ENCODE peak calls at places on chromosomes 12 and 14, in nine cellular contexts. O, J, I, X, Q, Y, L, S and B are unnamed samples.

GRCh38 chr14:103227076-103227475 is 103.8 kb downstream of the TNFAIP2 start:
- DNase-seq in O (no peak), J (no peak), I (no peak), X (no peak), Q (no peak), Y (no peak), L (no peak), S (no peak), B (no peak)

GRCh38 chr14:70785556-70785955 is 23.8 kb downstream of the MAP3K9 start:
- DNase-seq in O (no peak), J (no peak), I (no peak), X (no peak), Q (no peak), Y (no peak), L (no peak), S (no peak), B (no peak)

GRCh38 chr14:103072595-103073366 is 11.2 kb upstream of the LBHD2 start:
- DNase-seq in O (no peak), J (peak; percentile 53), I (no peak), X (no peak), Q (no peak), Y (no peak), L (no peak), S (no peak), B (no peak)

GRCh38 chr14:39107624-39108023 is 4.6 kb upstream of the SEC23A start:
- DNase-seq in O (no peak), J (no peak), I (no peak), X (no peak), Q (no peak), Y (peak; percentile 21), L (peak; percentile 55), S (no peak), B (peak; percentile 59)

GRCh38 chr14:58796201-58796600 is 158.4 kb downstream of the DACT1 start:
- DNase-seq in O (no peak), J (no peak), I (no peak), X (no peak), Q (no peak), Y (no peak), L (no peak), S (no peak), B (no peak)

GRCh38 chr12:26274441-26275312 is 79.3 kb downstream of the SSPN start:
- DNase-seq in O (peak; percentile 85), J (peak; percentile 79), I (peak; percentile 74), X (peak; percentile 86), Q (peak; percentile 93), Y (peak; percentile 30), L (peak; percentile 100), S (peak; percentile 69), B (peak; percentile 100)

GRCh38 chr12:80045594-80045993 is 53.7 kb upstream of the OTOGL start:
- DNase-seq in O (no peak), J (no peak), I (no peak), X (no peak), Q (no peak), Y (no peak), L (peak; percentile 85), S (no peak), B (no peak)

GRCh38 chr12:10098762-10099161 is at the start of gene CLEC1A:
- DNase-seq in O (no peak), J (no peak), I (no peak), X (peak; percentile 28), Q (no peak), Y (no peak), L (no peak), S (no peak), B (no peak)

GRCh38 chr12:68619541-68619940 is 8.8 kb downstream of the RAP1B start:
- DNase-seq in O (no peak), J (no peak), I (no peak), X (no peak), Q (no peak), Y (no peak), L (no peak), S (no peak), B (no peak)

GRCh38 chr12:22900401-22900800 is 275.4 kb downstream of the ETNK1 start:
- DNase-seq in O (no peak), J (no peak), I (no peak), X (no peak), Q (no peak), Y (no peak), L (no peak), S (no peak), B (no peak)

GRCh38 chr14:34036319-34036761 is 85.5 kb upstream of the EGLN3 start:
- DNase-seq in O (no peak), J (no peak), I (no peak), X (no peak), Q (no peak), Y (no peak), L (no peak), S (no peak), B (no peak)

GRCh38 chr12:5171701-5172100 is 128.0 kb downstream of the KCNA5 start:
- DNase-seq in O (peak; percentile 34), J (no peak), I (no peak), X (no peak), Q (no peak), Y (no peak), L (peak; percentile 77), S (no peak), B (peak; percentile 31)

DNA sequence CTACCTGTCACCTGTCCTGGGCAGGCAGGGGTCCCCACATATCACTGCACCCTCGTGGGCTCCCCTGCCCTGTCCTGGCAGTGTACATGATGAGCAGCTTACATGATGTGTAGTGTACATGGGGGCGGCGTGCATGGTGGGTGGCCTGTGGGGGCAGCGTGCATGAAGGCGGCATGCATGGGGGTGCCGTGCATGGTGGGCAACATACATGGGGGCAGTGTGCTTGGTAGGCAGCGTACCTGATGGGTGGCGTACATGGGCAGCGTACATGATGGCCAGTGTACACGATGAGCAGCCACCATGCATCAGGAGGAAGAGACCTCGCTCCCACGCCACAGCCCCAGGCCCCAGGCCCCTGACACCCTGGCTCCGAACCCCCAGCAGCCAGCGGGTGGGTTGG is 266.3 kb downstream of the CACNA1C start:
- DNase-seq in O (no peak), J (no peak), I (no peak), X (no peak), Q (no peak), Y (no peak), L (no peak), S (no peak), B (no peak)
- TF ChIP-seq POLR2A in O (no peak), J (no peak), I (no peak), X (no peak), Q (no peak), Y (no peak), L (no peak), S (no peak), B (no peak)

GRCh38 chr14:64758711-64759554 is 54.7 kb downstream of the PLEKHG3 start:
- DNase-seq in O (no peak), J (peak; percentile 77), I (no peak), X (peak; percentile 76), Q (no peak), Y (no peak), L (peak; percentile 97), S (peak; percentile 74), B (no peak)
- TF ChIP-seq POLR2A in O (no peak), J (no peak), I (no peak), X (no peak), Q (no peak), Y (no peak), L (no peak), S (no peak), B (no peak)

DNA sequence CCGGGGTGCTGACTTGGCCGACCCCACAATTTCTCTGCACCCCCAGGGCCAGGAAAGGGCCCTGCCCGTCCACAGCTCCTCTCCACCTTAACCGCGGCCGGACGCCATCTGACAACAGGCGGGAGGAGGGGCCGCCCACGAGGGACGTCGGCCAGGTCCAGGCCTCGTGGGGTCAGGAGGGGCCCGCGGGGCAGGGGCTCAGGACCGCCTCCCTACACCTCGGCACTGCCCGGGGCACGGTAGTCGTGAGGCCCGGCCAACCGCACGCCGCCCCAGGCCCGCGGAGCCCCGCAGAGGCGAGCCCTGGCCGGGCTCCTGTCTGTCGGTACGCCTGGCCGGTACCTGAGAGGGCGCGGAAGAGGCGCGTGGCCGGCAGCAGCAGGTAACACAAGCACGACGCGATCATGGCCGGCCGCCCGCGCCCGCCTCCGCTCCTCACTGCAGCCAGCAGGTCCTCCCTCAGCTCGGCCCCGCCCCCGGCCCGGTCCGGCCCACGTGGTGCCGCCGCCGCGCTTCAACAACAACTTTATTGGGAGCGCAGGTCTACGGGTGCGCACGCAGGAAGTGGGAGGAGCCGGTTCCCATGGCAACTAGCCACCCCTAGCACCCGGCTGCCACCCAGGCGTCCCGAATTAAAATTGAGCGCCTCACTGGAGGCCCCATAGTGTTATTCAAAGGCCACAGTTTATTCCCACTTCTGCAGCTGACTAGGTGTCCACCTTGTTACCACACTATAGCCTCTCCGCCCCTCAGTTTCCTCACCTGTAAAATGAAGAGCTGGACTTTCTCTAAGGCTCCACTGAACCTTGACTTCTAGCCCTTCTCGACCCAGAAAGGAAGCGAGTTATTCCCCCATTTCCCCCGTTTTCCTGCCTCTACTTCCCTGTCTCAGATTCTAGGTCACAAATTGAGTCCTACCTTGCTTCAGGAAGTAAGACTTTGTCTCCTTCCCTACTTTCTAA is at the start of gene ANGEL1:
- DNase-seq in O (peak; percentile 95), J (peak; percentile 99), I (peak; percentile 92), X (peak; percentile 94), Q (peak; percentile 93), Y (peak; percentile 80), L (peak; percentile 88), S (peak; percentile 74), B (peak; percentile 96)
- TF ChIP-seq POLR2A in O (peak; percentile 80), J (peak; percentile 90), I (peak; percentile 74), X (peak; percentile 75), Q (no peak), Y (peak; percentile 72), L (no peak), S (peak; percentile 74), B (peak; percentile 88)

GRCh38 chr14:75884198-75884611 is 97.6 kb downstream of the TGFB3 start:
- DNase-seq in O (no peak), J (no peak), I (no peak), X (no peak), Q (no peak), Y (no peak), L (peak; percentile 86), S (no peak), B (no peak)

GRCh38 chr14:75886661-75887348 is 95.0 kb downstream of the TGFB3 start:
- DNase-seq in O (no peak), J (no peak), I (no peak), X (no peak), Q (peak; percentile 18), Y (no peak), L (no peak), S (no peak), B (no peak)

GRCh38 chr14:75881986-75882385 is 99.8 kb downstream of the TGFB3 start:
- DNase-seq in O (no peak), J (no peak), I (no peak), X (no peak), Q (no peak), Y (no peak), L (peak; percentile 52), S (no peak), B (no peak)

GRCh38 chr14:75888933-75889332 is 92.9 kb downstream of the TGFB3 start:
- DNase-seq in O (no peak), J (no peak), I (no peak), X (no peak), Q (no peak), Y (no peak), L (no peak), S (no peak), B (no peak)

DNA sequence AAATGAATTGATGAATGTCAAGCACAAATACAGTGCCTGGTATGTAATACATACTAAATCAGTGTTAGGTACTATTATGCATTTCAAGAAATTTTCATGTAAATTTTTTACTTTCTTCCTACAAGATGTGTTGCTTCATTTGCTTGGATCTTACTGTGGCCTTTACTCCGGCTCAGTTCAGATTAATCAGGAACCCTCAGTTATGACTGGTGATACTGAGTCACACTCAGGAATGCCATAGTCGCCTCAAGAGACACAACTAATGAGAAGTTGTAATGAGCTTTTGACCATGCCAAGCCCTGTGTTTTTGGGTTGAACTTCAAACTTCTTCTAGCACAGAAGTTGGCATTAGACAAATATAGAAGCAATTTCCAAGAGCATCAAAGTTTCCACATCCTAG is 96.0 kb downstream of the TGFB3 start:
- DNase-seq in O (no peak), J (no peak), I (no peak), X (no peak), Q (peak; percentile 41), Y (no peak), L (peak; percentile 64), S (no peak), B (no peak)
- TF ChIP-seq POLR2A in O (no peak), J (no peak), I (no peak), X (no peak), Q (no peak), Y (no peak), L (no peak), S (no peak), B (no peak)